ENCODE peak calls at places on chromosomes 4 and X, in seven cellular contexts. P is WTC11, U is AG09319, C is cardiac muscle cell, J is IMR-90, V is GM23338, S is dorsolateral prefrontal cortex. L is an unnamed sample.
A peak's percentile ranks its signal among the peaks of the same experiment; 100 is the strongest.

GRCh38 chr4:74364649-74365491 is at the start of gene EREG:
- DNase-seq in P (peak; percentile 84), U (no peak), C (peak; percentile 62), J (peak; percentile 62), V (peak; percentile 94), S (no peak), L (peak; percentile 86)

GRCh38 chr4:64000241-64000640 is 409.0 kb downstream of the TECRL start:
- DNase-seq in P (no peak), U (no peak), C (no peak), J (no peak), V (no peak), S (no peak), L (no peak)

GRCh38 chr4:73704314-73705055 is 35.9 kb upstream of the CXCL8 start:
- DNase-seq in P (no peak), U (peak; percentile 98), C (no peak), J (peak; percentile 100), V (peak; percentile 17), S (no peak), L (no peak)

GRCh38 chr4:108053281-108053701 is 63.6 kb downstream of the HADH start:
- DNase-seq in P (no peak), U (no peak), C (no peak), J (no peak), V (no peak), S (no peak), L (no peak)

GRCh38 chrX:54248309-54248708 is 65.3 kb upstream of the FAM120C start:
- DNase-seq in P (no peak), U (no peak), C (peak; percentile 4), J (peak; percentile 44), V (peak; percentile 8), S (no peak), L (no peak)

GRCh38 chr4:173121044-173121685 is 47.4 kb upstream of the GALNT7 start:
- DNase-seq in P (peak; percentile 44), U (no peak), C (peak; percentile 21), J (peak; percentile 25), V (peak; percentile 56), S (no peak), L (no peak)

GRCh38 chrX:133437356-133437755 is 22.1 kb upstream of the GPC4 start:
- DNase-seq in P (no peak), U (no peak), C (no peak), J (no peak), V (peak; percentile 11), S (no peak), L (no peak)

GRCh38 chr4:48329976-48330375 is 11.4 kb upstream of the SLAIN2 start:
- DNase-seq in P (no peak), U (peak; percentile 58), C (no peak), J (peak; percentile 91), V (no peak), S (no peak), L (no peak)

GRCh38 chrX:29746326-29746725 is 469.0 kb upstream of the MAGEB2 start:
- DNase-seq in P (no peak), U (no peak), C (no peak), J (peak; percentile 55), V (no peak), S (no peak), L (no peak)

GRCh38 chr4:153497091-153497531 is 31.0 kb downstream of the TMEM131L start:
- DNase-seq in P (no peak), U (no peak), C (peak; percentile 42), J (peak; percentile 70), V (no peak), S (no peak), L (no peak)

GRCh38 chr4:7124643-7125442 is 57.0 kb upstream of the GRPEL1 start:
- DNase-seq in P (no peak), U (peak; percentile 80), C (no peak), J (peak; percentile 95), V (peak; percentile 33), S (no peak), L (no peak)

GRCh38 chr4:76449362-76449767 is 14.3 kb downstream of the SHROOM3 start:
- DNase-seq in P (no peak), U (no peak), C (no peak), J (no peak), V (no peak), S (no peak), L (no peak)

GRCh38 chrX:18793601-18794089 is 86.2 kb downstream of the PPEF1 start:
- DNase-seq in P (peak; percentile 8), U (no peak), C (no peak), J (no peak), V (no peak), S (no peak), L (no peak)

GRCh38 chr4:56218230-56218895 is 168.9 kb downstream of the AASDH start:
- DNase-seq in P (no peak), U (no peak), C (no peak), J (no peak), V (no peak), S (no peak), L (no peak)

GRCh38 chr4:8160572-8160971 is 2.0 kb upstream of the ABLIM2 start:
- DNase-seq in P (no peak), U (no peak), C (no peak), J (no peak), V (no peak), S (no peak), L (no peak)

GRCh38 chrX:20967725-20968124 is 406.5 kb upstream of the CNKSR2 start:
- DNase-seq in P (no peak), U (no peak), C (no peak), J (no peak), V (no peak), S (no peak), L (no peak)

GRCh38 chr4:94486372-94486801 is 34.6 kb downstream of the PDLIM5 start:
- DNase-seq in P (no peak), U (no peak), C (no peak), J (peak; percentile 20), V (no peak), S (no peak), L (no peak)

GRCh38 chr4:101689220-101689619 is 101.3 kb upstream of the BANK1 start:
- DNase-seq in P (no peak), U (no peak), C (no peak), J (no peak), V (no peak), S (no peak), L (no peak)

GRCh38 chrX:148133099-148133725 is 152.1 kb downstream of the FMR1NB start:
- DNase-seq in P (no peak), U (no peak), C (no peak), J (no peak), V (peak; percentile 9), S (no peak), L (no peak)

GRCh38 chr4:97139796-97140195 is 1003.5 kb downstream of the STPG2 start:
- DNase-seq in P (no peak), U (no peak), C (no peak), J (no peak), V (no peak), S (no peak), L (no peak)

GRCh38 chr4:20313237-20314030 is 61.7 kb downstream of the SLIT2 start:
- DNase-seq in P (peak; percentile 80), U (no peak), C (peak; percentile 67), J (no peak), V (peak; percentile 85), S (no peak), L (no peak)
- TF ChIP-seq CTCF in P (peak; percentile 27), U (no peak), C (peak; percentile 43), J (no peak), V (peak; percentile 96), S (no peak), L (no peak)

DNA sequence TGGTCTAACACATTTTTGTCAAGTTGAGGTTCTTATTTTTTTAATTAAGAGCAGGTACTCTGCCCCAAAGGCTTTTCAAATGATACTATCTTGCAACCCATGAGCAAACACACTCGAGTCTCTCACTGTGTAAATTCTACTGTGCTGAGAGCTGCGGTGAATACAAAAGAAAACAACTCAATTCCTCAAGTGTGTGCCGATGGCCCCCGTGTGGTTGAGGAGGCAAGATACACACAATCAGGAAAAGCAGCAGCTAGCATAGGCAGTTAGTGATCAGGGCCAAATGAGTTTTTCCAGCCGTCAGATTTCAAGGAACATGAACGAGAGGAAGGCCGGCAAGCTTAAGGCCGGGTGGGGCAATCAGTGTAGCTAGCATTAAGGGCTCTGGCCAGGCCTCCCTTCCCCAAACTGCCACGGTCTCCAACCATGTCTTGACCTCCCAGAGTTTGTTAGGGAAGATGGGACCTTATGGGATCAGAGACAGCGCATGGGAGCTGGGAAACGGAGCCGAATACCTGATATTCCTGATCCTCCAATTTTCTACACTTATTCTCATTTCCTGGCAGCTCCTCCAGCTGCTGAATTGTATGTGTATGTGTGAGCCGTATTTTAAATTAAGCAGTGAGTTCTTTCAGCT is 59.7 kb downstream of the RTL9 start:
- DNase-seq in P (peak; percentile 14), U (no peak), C (peak; percentile 68), J (peak; percentile 81), V (peak; percentile 64), S (no peak), L (no peak)
- TF ChIP-seq CTCF in P (no peak), U (peak; percentile 53), C (peak; percentile 60), J (peak; percentile 60), V (peak; percentile 62), S (peak; percentile 52), L (peak; percentile 69)

GRCh38 chrX:153953892-153954617 is 9.6 kb upstream of the RENBP start:
- DNase-seq in P (no peak), U (no peak), C (no peak), J (no peak), V (no peak), S (no peak), L (no peak)
- TF ChIP-seq CTCF in P (no peak), U (no peak), C (no peak), J (no peak), V (no peak), S (no peak), L (no peak)

GRCh38 chr4:159768011-159768410 is 665.1 kb downstream of the RAPGEF2 start:
- DNase-seq in P (no peak), U (no peak), C (no peak), J (no peak), V (no peak), S (no peak), L (no peak)

GRCh38 chr4:159762672-159763071 is 659.8 kb downstream of the RAPGEF2 start:
- DNase-seq in P (no peak), U (no peak), C (no peak), J (no peak), V (no peak), S (no peak), L (no peak)

GRCh38 chr4:159765402-159765801 is 662.5 kb downstream of the RAPGEF2 start:
- DNase-seq in P (no peak), U (no peak), C (no peak), J (no peak), V (no peak), S (no peak), L (no peak)

GRCh38 chr4:159766241-159766640 is 663.4 kb downstream of the RAPGEF2 start:
- DNase-seq in P (no peak), U (no peak), C (no peak), J (no peak), V (no peak), S (no peak), L (no peak)

DNA sequence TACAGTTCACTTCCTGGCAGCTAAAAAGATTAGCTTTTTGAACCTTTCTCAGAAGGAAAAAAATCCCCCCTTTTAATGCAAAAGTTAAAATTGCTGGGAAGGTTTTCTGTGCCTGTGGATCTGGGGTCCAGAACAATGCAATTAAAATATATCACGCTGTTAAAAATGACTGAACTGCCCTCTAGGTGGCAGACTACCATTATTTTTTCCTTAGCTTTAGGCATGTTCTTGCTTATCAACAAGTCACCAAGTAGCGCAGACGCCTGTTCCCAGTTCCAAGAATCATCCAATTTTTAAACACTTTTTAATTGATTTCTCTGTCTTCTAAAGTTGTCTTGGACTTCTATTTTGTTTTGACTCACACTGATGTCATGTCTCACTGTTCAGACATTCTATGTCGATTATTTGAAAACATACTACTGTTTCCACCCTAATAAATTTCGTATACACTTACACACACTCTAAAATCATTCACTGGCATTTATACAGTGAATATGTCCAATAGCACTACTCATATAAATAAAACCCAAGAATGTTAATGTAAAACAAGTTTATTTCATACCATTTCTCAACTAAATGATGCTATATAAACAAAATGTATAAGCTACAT is 661.6 kb downstream of the RAPGEF2 start:
- DNase-seq in P (no peak), U (no peak), C (peak; percentile 68), J (no peak), V (peak; percentile 78), S (no peak), L (no peak)
- TF ChIP-seq CTCF in P (peak; percentile 49), U (no peak), C (peak; percentile 58), J (peak; percentile 43), V (peak; percentile 72), S (peak; percentile 74), L (peak; percentile 78)

L was measured in osteocyte.